ENCODE peak calls at places on chromosome 21, in seven cellular contexts. Z is OCI-LY7, Y is IMR-90, E is K562, K is PC-3, J is GM23248, S is neural progenitor cell. I is an unnamed sample.

GRCh38 chr21:29741761-29742160 is 198.0 kb downstream of the GRIK1 start:
- DNase-seq in Z (no peak), E (no peak), S (no peak), K (no peak), Y (no peak), J (no peak), I (no peak)

GRCh38 chr21:36860736-36861594 is 105.5 kb downstream of the HLCS start:
- DNase-seq in E (peak; percentile 28), Z (no peak), S (no peak), K (peak; percentile 95), Y (peak; percentile 79), J (peak; percentile 60), I (peak; percentile 56)

GRCh38 chr21:43815991-43816390 is 26.6 kb downstream of the RRP1 start:
- DNase-seq in Y (no peak), Z (no peak), E (no peak), S (no peak), K (no peak), J (no peak), I (no peak)

GRCh38 chr21:38721983-38722382 is 83.7 kb upstream of the ETS2 start:
- DNase-seq in S (no peak), J (peak; percentile 27), Z (no peak), Y (no peak), E (no peak), K (no peak), I (no peak)

GRCh38 chr21:45152265-45152746 is 77.9 kb downstream of the ADARB1 start:
- DNase-seq in Y (no peak), E (peak; percentile 75), J (no peak), Z (peak; percentile 77), S (peak; percentile 77), K (no peak), I (peak; percentile 40)

GRCh38 chr21:37658994-37659458 is 257.2 kb downstream of the KCNJ6 start:
- DNase-seq in Y (peak; percentile 72), J (peak; percentile 92), S (no peak), K (peak; percentile 87), Z (no peak), E (peak; percentile 43), I (peak; percentile 58)

GRCh38 chr21:20459838-20460237 is 538.4 kb upstream of the NCAM2 start:
- DNase-seq in E (no peak), K (peak; percentile 62), J (no peak), Z (no peak), S (no peak), Y (no peak), I (no peak)

GRCh38 chr21:37375866-37376574 is 9.4 kb downstream of the DYRK1A start:
- DNase-seq in Y (no peak), K (no peak), E (no peak), S (no peak), J (no peak), Z (no peak), I (no peak)

GRCh38 chr21:43866233-43866632 is 1.2 kb downstream of the AGPAT3 start:
- DNase-seq in Z (peak; percentile 47), J (peak; percentile 76), K (peak; percentile 50), S (peak; percentile 19), E (peak; percentile 46), Y (peak; percentile 57), I (peak; percentile 75)

GRCh38 chr21:46092026-46092764 is 5.7 kb upstream of the COL6A2 start:
- DNase-seq in K (no peak), Z (no peak), S (no peak), Y (peak; percentile 99), E (no peak), J (peak; percentile 99), I (peak; percentile 62)

GRCh38 chr21:44765231-44766013 is 36.2 kb downstream of the UBE2G2 start:
- DNase-seq in J (peak; percentile 33), E (peak; percentile 86), S (no peak), Y (no peak), K (peak; percentile 88), Z (no peak), I (no peak)

GRCh38 chr21:35575280-35575915 is 484.9 kb downstream of the SETD4 start:
- DNase-seq in K (no peak), J (peak; percentile 80), E (no peak), Z (no peak), S (no peak), Y (peak; percentile 96), I (no peak)

GRCh38 chr21:26495283-26495849 is 77.7 kb downstream of the CYYR1 start:
- DNase-seq in Z (no peak), Y (no peak), K (no peak), E (no peak), S (no peak), J (no peak), I (no peak)
- H2AFZ ChIP-seq in Z (no peak overlapping the region), Y (no peak overlapping the region), K (peak overlapping the region; percentile 28), E (no peak overlapping the region), S (no peak overlapping the region), J (no peak overlapping the region), I (no peak overlapping the region)

GRCh38 chr21:41317458-41317857 is 857 bp downstream of the FAM3B start:
- DNase-seq in E (no peak), Y (no peak), K (no peak), S (no peak), J (no peak), Z (no peak), I (no peak)

GRCh38 chr21:41316200-41316599 is 401 bp upstream of the FAM3B start:
- DNase-seq in E (no peak), S (no peak), J (no peak), Y (no peak), K (no peak), Z (no peak), I (no peak)

GRCh38 chr21:41315726-41316125 is 875 bp upstream of the FAM3B start:
- DNase-seq in E (no peak), S (no peak), K (no peak), Y (no peak), J (no peak), Z (no peak), I (no peak)

GRCh38 chr21:41318218-41318617 is 1.6 kb downstream of the FAM3B start:
- DNase-seq in E (no peak), Y (no peak), Z (no peak), K (no peak), J (no peak), S (no peak), I (no peak)

DNA sequence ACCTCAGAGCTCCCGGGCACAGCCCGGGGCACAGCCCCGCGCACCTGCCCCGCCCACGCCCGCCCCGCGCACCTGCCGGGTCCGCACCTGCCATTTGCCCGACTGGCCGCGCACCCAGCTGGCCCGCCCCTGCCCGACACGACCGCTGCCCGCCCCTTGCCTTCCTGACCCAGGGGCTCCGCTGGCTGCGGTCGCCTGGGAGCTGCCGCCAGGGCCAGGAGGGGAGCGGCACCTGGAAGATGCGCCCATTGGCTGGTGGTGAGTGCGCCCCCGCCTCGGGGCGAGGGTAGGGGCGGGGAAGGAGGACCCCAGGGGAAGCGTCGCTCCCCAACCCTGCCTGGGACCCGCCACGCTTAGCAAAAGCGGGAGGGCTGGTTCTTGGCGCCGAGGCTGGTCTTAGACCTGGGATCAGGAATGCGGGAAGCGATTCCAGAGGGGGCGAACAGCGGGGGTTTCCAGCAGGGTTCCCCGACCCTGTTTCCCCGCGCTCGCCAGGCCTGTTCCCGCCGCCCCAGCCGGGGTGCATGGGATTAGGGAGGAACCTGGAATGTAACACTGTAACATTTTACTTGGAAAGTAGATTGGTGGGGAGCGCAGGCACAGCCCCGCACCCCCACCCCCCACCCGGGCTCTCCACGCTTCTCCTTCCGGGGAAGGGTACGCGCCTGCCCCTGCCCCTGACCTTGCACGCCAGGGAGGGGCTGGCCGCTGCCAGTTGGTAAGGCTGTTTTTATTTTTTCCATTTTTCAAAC is at the start of gene FAM3B:
- DNase-seq in J (no peak), E (no peak), S (peak; percentile 69), Y (no peak), Z (no peak), K (no peak), I (peak; percentile 69)
- H2AFZ ChIP-seq in J (no peak within 1 kb of the TSS), E (no peak within 1 kb of the TSS), S (peak within 1 kb of the TSS; percentile 79), Y (no peak within 1 kb of the TSS), Z (no peak within 1 kb of the TSS), K (peak within 1 kb of the TSS; percentile 29), I (peak within 1 kb of the TSS; percentile 45)

GRCh38 chr21:27704567-27705166 is 737.8 kb upstream of the ADAMTS5 start:
- DNase-seq in K (no peak), Y (no peak), Z (no peak), J (no peak), S (no peak), E (no peak), I (no peak)

GRCh38 chr21:27703806-27704205 is 736.9 kb upstream of the ADAMTS5 start:
- DNase-seq in K (no peak), Z (no peak), S (no peak), Y (no peak), J (peak; percentile 44), E (no peak), I (no peak)

GRCh38 chr21:27695246-27695645 is 728.4 kb upstream of the ADAMTS5 start:
- DNase-seq in Y (no peak), S (no peak), J (no peak), K (no peak), E (no peak), Z (no peak), I (no peak)

DNA sequence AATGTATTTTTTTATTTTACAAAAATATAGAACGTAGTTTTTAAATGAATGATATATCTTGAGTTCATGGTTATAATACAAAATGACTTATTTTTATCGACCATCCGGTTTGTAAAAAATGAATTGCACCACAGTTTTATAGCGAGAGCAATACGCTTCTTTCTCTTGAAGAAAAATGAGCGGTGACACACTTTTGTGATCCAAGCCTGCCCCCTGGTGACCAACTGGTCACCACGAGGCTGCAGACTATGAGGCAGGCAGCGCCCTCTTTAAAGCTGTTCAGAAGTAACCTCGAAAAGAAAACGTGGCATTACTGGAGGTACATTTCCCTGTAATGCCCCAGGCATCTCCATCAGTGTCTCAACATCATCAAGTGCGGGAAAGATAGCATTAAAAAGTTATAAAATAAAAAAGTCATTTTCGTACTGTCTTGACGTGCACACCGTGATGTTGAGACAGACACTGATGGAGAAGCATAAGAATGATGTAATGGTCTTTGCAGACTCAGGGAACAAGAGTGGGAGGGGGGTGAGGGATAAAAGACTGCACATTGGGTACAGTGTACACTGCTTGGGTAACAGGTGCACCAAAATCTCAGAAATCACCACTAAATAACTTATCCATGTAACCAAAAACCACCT is 734.2 kb upstream of the ADAMTS5 start:
- DNase-seq in J (peak; percentile 92), Y (peak; percentile 88), S (peak; percentile 87), E (peak; percentile 45), K (peak; percentile 87), Z (peak; percentile 31), I (peak; percentile 90)
- H2AFZ ChIP-seq in J (peak overlapping the region; percentile 44), Y (peak overlapping the region; percentile 3), S (no peak overlapping the region), E (no peak overlapping the region), K (no peak overlapping the region), Z (no peak overlapping the region), I (no peak overlapping the region)

DNA sequence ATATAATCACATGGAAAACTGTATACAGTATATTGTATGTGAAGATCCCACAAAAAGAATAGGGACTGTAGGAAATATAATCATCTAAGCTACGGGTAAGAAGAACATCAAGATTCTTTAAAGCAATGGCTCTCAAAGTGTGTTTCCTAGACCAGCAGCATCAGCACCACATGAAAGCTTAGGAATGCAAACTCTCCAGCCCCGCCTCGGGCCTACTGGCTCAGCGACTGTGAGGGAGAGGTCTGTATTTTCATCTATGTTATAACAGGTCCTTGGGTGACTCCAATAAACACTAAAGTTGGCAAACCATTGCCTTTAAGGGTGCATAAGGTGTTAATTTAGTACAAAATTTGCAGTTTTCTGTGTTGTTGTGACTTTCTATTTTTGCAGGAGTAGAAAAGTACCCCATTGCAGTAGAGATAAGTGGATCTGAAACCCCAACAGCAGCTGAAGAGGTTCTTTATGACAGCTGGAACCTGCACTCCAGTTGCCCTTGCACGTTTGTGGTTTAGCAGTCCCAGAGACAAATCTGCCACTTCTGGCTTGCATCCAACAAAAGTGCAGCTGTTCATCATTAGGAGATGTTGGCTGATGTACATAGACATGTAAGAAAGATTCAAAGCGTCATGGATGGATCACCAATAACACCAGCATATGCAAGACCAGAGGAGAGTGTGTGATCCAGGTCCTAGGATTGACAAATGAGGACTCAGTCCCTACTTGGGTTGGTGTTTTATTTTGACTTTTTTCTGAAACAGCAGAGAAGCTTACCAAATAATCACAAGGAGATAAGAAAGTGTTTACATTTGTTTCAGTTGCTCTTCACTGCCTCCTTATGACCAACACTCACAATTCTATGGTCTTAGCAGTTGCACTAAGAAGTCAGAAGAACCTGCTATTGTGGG is 15.9 kb upstream of the IFNAR1 start:
- DNase-seq in E (no peak), K (no peak), Z (peak; percentile 100), J (no peak), S (no peak), Y (peak; percentile 55), I (no peak)
- H2AFZ ChIP-seq in E (no peak overlapping the region), K (no peak overlapping the region), Z (peak overlapping the region; percentile 1), J (no peak overlapping the region), S (no peak overlapping the region), Y (no peak overlapping the region), I (no peak overlapping the region)

I was measured in hepatocyte.